ENCODE peak calls at places on chromosomes 5 and 9, in five cellular contexts. S is SK-N-SH, E is cardiac fibroblast, W is IMR-90, Z is left lung. P is an unnamed sample.

GRCh38 chr5:149421834-149422233 is 42.7 kb upstream of the IL17B start:
- DNase-seq in S (no peak), E (peak; percentile 86), W (peak; percentile 70), Z (no peak), P (peak; percentile 28)

GRCh38 chr9:34723141-34723540 is 13.2 kb upstream of the CCL21 start:
- DNase-seq in S (no peak), E (no peak), W (no peak), Z (no peak), P (no peak)

GRCh38 chr5:16616536-16617271 is at the start of gene RETREG1:
- DNase-seq in S (peak; percentile 89), E (no peak), W (no peak), Z (peak; percentile 93), P (peak; percentile 80)

GRCh38 chr9:91160599-91161464 is 200.9 kb downstream of the AUH start:
- DNase-seq in S (no peak), E (no peak), W (no peak), Z (no peak), P (no peak)

GRCh38 chr5:399296-400281 is 43.4 kb upstream of the EXOC3 start:
- DNase-seq in S (peak; percentile 71), E (peak; percentile 95), W (peak; percentile 98), Z (peak; percentile 91), P (peak; percentile 95)

GRCh38 chr9:37987467-37987981 is 81.5 kb downstream of the SHB start:
- DNase-seq in S (no peak), E (no peak), W (no peak), Z (no peak), P (no peak)

GRCh38 chr9:36976371-36977030 is 57.6 kb downstream of the PAX5 start:
- DNase-seq in S (no peak), E (no peak), W (no peak), Z (no peak), P (no peak)

GRCh38 chr5:100026601-100027000 is 508.6 kb upstream of the FAM174A start:
- DNase-seq in S (no peak), E (no peak), W (no peak), Z (no peak), P (no peak)

GRCh38 chr5:178313316-178313715 is 80.7 kb upstream of the PHYKPL start:
- DNase-seq in S (no peak), E (no peak), W (no peak), Z (peak; percentile 43), P (no peak)

GRCh38 chr5:122759740-122760139 is 15.1 kb upstream of the SNX2 start:
- DNase-seq in S (no peak), E (no peak), W (no peak), Z (no peak), P (no peak)

GRCh38 chr9:93731963-93732362 is 155.6 kb downstream of the PHF2 start:
- DNase-seq in S (no peak), E (no peak), W (no peak), Z (no peak), P (no peak)

GRCh38 chr9:86529496-86530275 is 175.5 kb upstream of the TUT7 start:
- DNase-seq in S (no peak), E (no peak), W (no peak), Z (no peak), P (no peak)

GRCh38 chr9:14238044-14238443 is 75.9 kb downstream of the NFIB start:
- DNase-seq in S (no peak), E (peak; percentile 61), W (peak; percentile 18), Z (no peak), P (peak; percentile 40)

GRCh38 chr5:369151-369939 is 47.8 kb downstream of the AHRR start:
- DNase-seq in S (no peak), E (peak; percentile 43), W (peak; percentile 63), Z (peak; percentile 39), P (no peak)

GRCh38 chr9:4788703-4789102 is 4.0 kb upstream of the RCL1 start:
- DNase-seq in S (no peak), E (no peak), W (no peak), Z (no peak), P (no peak)

GRCh38 chr5:133746834-133747233 is 134.5 kb upstream of the FSTL4 start:
- DNase-seq in S (peak; percentile 41), E (no peak), W (no peak), Z (no peak), P (no peak)

GRCh38 chr5:175485631-175486030 is 7.3 kb downstream of the SFXN1 start:
- DNase-seq in S (no peak), E (no peak), W (no peak), Z (no peak), P (no peak)

GRCh38 chr5:35854248-35854647 is 2.4 kb upstream of the IL7R start:
- DNase-seq in S (no peak), E (no peak), W (no peak), Z (no peak), P (no peak)

GRCh38 chr5:151065609-151066008 is 15.2 kb downstream of the TNIP1 start:
- DNase-seq in S (no peak), E (no peak), W (no peak), Z (no peak), P (no peak)

GRCh38 chr9:126233913-126234525 is 92.6 kb upstream of the MVB12B start:
- DNase-seq in S (no peak), E (no peak), W (no peak), Z (no peak), P (no peak)

GRCh38 chr9:72048850-72049249 is 11.6 kb downstream of the C9orf57 start:
- DNase-seq in S (no peak), E (no peak), W (peak; percentile 23), Z (no peak), P (no peak)

GRCh38 chr9:72577212-72577753 is 55.9 kb downstream of the TMC1 start:
- DNase-seq in S (no peak), E (peak; percentile 91), W (peak; percentile 85), Z (no peak), P (peak; percentile 28)

GRCh38 chr5:119315516-119315949 is 40.3 kb upstream of the TNFAIP8 start:
- DNase-seq in S (peak; percentile 38), E (peak; percentile 46), W (no peak), Z (no peak), P (peak; percentile 35)

GRCh38 chr9:24824607-24825006 is 278.9 kb upstream of the IZUMO3 start:
- DNase-seq in S (no peak), E (no peak), W (no peak), Z (no peak), P (no peak)

GRCh38 chr9:127116088-127116726 is 6.2 kb downstream of the ANGPTL2 start:
- DNase-seq in S (no peak), E (no peak), W (no peak), Z (no peak), P (no peak)

GRCh38 chr5:119131530-119132313 is 60.8 kb downstream of the DMXL1 start:
- DNase-seq in S (no peak), E (no peak), W (peak; percentile 19), Z (no peak), P (no peak)

GRCh38 chr5:175444060-175444904 is at the start of gene DRD1:
- DNase-seq in S (peak; percentile 84), E (peak; percentile 23), W (peak; percentile 21), Z (peak; percentile 89), P (peak; percentile 77)

GRCh38 chr5:134551891-134552290 is 26.4 kb downstream of the JADE2 start:
- DNase-seq in S (no peak), E (peak; percentile 35), W (peak; percentile 24), Z (no peak), P (no peak)

GRCh38 chr9:92132501-92132900 is 17.3 kb upstream of the SPTLC1 start:
- DNase-seq in S (no peak), E (no peak), W (no peak), Z (no peak), P (no peak)

GRCh38 chr9:137108608-137109249 is 5.8 kb downstream of the DPP7 start:
- DNase-seq in S (no peak), E (no peak), W (no peak), Z (peak; percentile 58), P (no peak)

GRCh38 chr5:172766287-172767104 is 4.5 kb downstream of the DUSP1 start:
- DNase-seq in S (no peak), E (peak; percentile 94), W (peak; percentile 94), Z (no peak), P (peak; percentile 71)

GRCh38 chr5:172764861-172765765 is 5.9 kb downstream of the DUSP1 start:
- DNase-seq in S (peak; percentile 93), E (peak; percentile 100), W (peak; percentile 99), Z (peak; percentile 96), P (peak; percentile 99)

GRCh38 chr5:172768098-172768572 is 2.9 kb downstream of the DUSP1 start:
- DNase-seq in S (no peak), E (no peak), W (no peak), Z (no peak), P (no peak)

GRCh38 chr5:172763120-172763464 is 7.9 kb downstream of the DUSP1 start:
- DNase-seq in S (no peak), E (no peak), W (no peak), Z (no peak), P (no peak)

GRCh38 chr5:172765766-172766286 is 5.2 kb downstream of the DUSP1 start:
- DNase-seq in S (no peak), E (peak; percentile 97), W (peak; percentile 94), Z (no peak), P (peak; percentile 76)
- H3K4me3 ChIP-seq in S (peak overlapping the region; percentile 20), E (no peak overlapping the region), W (no peak overlapping the region), Z (peak overlapping the region; percentile 93), P (no peak overlapping the region)

DNA sequence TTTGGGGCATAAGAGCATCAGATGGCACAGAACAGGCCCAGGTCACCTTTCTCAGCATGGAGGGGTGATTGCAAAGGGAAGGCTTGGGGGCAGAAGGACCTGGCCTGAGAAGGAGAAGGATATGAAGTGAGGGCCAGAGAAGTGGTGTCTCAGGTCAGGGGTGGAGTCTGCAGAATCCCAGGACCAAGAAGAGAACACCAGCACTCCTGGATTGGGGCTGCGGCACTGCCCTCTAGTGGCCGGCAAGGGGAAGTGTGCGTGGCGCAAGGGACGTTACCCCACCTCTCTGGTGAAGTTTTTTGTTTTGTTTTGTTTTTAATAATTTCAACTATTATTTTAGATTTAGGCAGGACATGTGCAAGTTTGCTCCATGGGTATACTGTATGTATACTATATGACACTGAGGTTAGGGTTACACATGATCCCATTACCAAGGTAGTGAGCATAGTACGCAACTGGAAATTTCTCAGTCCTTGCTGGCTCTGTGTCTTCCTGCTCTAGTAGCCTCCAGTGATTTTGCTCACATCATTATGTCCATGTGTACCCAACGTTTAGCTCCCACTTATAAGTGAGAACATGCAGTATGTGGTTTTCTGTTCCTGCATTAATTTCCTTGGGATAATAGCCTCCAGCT is 1548.6 kb downstream of the EFNA5 start:
- DNase-seq in S (peak; percentile 20), E (peak; percentile 37), W (peak; percentile 4), Z (peak; percentile 47), P (peak; percentile 9)
- H3K4me3 ChIP-seq in S (no peak overlapping the region), E (no peak overlapping the region), W (no peak overlapping the region), Z (no peak overlapping the region), P (no peak overlapping the region)

DNA sequence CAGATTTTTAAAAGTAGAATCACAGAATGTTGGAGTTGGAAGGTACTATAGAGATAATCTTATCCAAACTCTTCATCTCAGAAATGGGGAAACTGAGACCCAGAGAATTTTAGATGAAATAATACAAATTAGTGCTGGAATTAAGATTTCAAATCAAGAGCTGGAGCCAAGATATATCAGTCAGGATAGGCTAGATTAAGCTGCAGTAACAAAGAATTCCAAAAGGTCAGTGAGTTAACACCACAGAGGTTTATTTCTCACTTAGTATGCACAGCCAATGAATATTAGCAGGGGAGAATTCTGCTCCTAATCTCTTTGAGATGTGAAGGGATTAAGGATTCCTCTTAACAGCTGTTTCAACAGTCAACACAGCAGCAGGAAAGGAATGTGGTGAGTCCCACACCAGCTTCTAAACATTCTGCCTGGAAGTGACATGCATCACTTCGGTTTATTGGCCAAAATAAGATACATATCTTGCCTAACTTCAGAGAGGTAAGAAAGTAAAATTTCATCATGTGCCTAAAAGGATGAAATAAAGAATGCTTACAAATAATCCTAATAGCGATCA is 136.8 kb downstream of the FRMD3 start:
- DNase-seq in S (no peak), E (peak; percentile 48), W (no peak), Z (no peak), P (no peak)
- H3K4me3 ChIP-seq in S (no peak overlapping the region), E (no peak overlapping the region), W (no peak overlapping the region), Z (no peak overlapping the region), P (no peak overlapping the region)

GRCh38 chr9:129558063-129558550 is 62.8 kb downstream of the C9orf50 start:
- DNase-seq in S (peak; percentile 79), E (no peak), W (no peak), Z (no peak), P (no peak)
- H3K4me3 ChIP-seq in S (no peak overlapping the region), E (no peak overlapping the region), W (no peak overlapping the region), Z (no peak overlapping the region), P (no peak overlapping the region)

P was measured in hepatocyte.